ENCODE peak calls at places on chromosomes 5 and 9, in seven cellular contexts. M is left ventricle myocardium inferior, G is choroid plexus epithelial cell, S is GM12865, I is mammary epithelial cell, U is cardiac fibroblast, R is epithelial cell of esophagus. Q is an unnamed sample.

GRCh38 chr5:140346348-140347221 is at the start of gene HBEGF:
- DNase-seq in M (peak), G (peak), S (peak), I (peak), U (peak), R (peak), Q (peak)

GRCh38 chr9:93114169-93114983 is 18.4 kb downstream of the CARD19 start:
- DNase-seq in M (peak), G (no peak), S (no peak), I (no peak), U (no peak), R (no peak), Q (no peak)

GRCh38 chr5:58393716-58394115 is 66.2 kb downstream of the PLK2 start:
- DNase-seq in M (no peak), G (no peak), S (no peak), I (no peak), U (no peak), R (no peak), Q (no peak)

GRCh38 chr5:87076411-87076810 is 191.3 kb upstream of the RASA1 start:
- DNase-seq in M (no peak), G (no peak), S (no peak), I (no peak), U (no peak), R (no peak), Q (no peak)

GRCh38 chr5:147996379-147996778 is 67.4 kb upstream of the SPINK5 start:
- DNase-seq in M (no peak), G (no peak), S (no peak), I (no peak), U (no peak), R (no peak), Q (no peak)

GRCh38 chr5:158435161-158435616 is 576.2 kb upstream of the CLINT1 start:
- DNase-seq in M (no peak), G (peak), S (peak), I (peak), U (no peak), R (peak), Q (no peak)

GRCh38 chr5:60102961-60103683 is 209.6 kb upstream of the PDE4D start:
- DNase-seq in M (no peak), G (peak), S (no peak), I (peak), U (peak), R (peak), Q (peak)

GRCh38 chr9:74173284-74173683 is 323.9 kb upstream of the RORB start:
- DNase-seq in M (no peak), G (no peak), S (no peak), I (no peak), U (no peak), R (no peak), Q (no peak)

GRCh38 chr5:136162001-136162400 is 29.4 kb downstream of the SMAD5 start:
- DNase-seq in M (no peak), G (no peak), S (no peak), I (no peak), U (no peak), R (no peak), Q (no peak)

GRCh38 chr9:89813482-89813881 is 208.7 kb downstream of the GADD45G start:
- DNase-seq in M (no peak), G (no peak), S (no peak), I (no peak), U (no peak), R (no peak), Q (no peak)

GRCh38 chr9:109903515-109904138 is 123.6 kb downstream of the PALM2AKAP2 start:
- DNase-seq in M (peak), G (peak), S (peak), I (peak), U (peak), R (peak), Q (peak)

GRCh38 chr5:56050566-56051292 is 56.0 kb upstream of the IL6ST start:
- DNase-seq in M (no peak), G (no peak), S (peak), I (no peak), U (no peak), R (no peak), Q (no peak)

GRCh38 chr9:117314021-117314420 is 100.8 kb downstream of the ASTN2 start:
- DNase-seq in M (no peak), G (no peak), S (no peak), I (no peak), U (no peak), R (no peak), Q (no peak)

GRCh38 chr5:155729684-155730059 is 597.3 kb upstream of the SGCD start:
- DNase-seq in M (peak), G (no peak), S (no peak), I (no peak), U (no peak), R (no peak), Q (no peak)

GRCh38 chr9:121564861-121565260 is 65.2 kb upstream of the GGTA1 start:
- DNase-seq in M (no peak), G (no peak), S (no peak), I (peak), U (no peak), R (peak), Q (no peak)

GRCh38 chr5:62375627-62376026 is 28.1 kb downstream of the DIMT1 start:
- DNase-seq in M (no peak), G (no peak), S (no peak), I (no peak), U (no peak), R (no peak), Q (no peak)

GRCh38 chr9:131585375-131585774 is 40.1 kb downstream of the PRRT1B start:
- DNase-seq in M (no peak), G (peak), S (peak), I (no peak), U (peak), R (no peak), Q (no peak)

GRCh38 chr5:39209924-39210323 is 9.4 kb downstream of the FYB1 start:
- DNase-seq in M (no peak), G (no peak), S (peak), I (no peak), U (no peak), R (no peak), Q (no peak)

GRCh38 chr5:52825826-52826225 is 38.1 kb downstream of the ITGA1 start:
- DNase-seq in M (no peak), G (no peak), S (peak), I (no peak), U (no peak), R (no peak), Q (no peak)

GRCh38 chr5:105430516-105430915 is 1867.9 kb upstream of the NUDT12 start:
- DNase-seq in M (no peak), G (no peak), S (no peak), I (no peak), U (no peak), R (no peak), Q (no peak)

GRCh38 chr9:16718952-16719351 is 151.5 kb downstream of the BNC2 start:
- DNase-seq in M (no peak), G (peak), S (no peak), I (no peak), U (peak), R (no peak), Q (peak)

GRCh38 chr5:92980491-92980890 is 600.5 kb downstream of the NR2F1-AS1 start:
- DNase-seq in M (no peak), G (no peak), S (no peak), I (peak), U (peak), R (peak), Q (peak)

GRCh38 chr9:127520941-127521918 is 69.9 kb downstream of the LRSAM1 start:
- DNase-seq in M (no peak), G (peak), S (no peak), I (no peak), U (peak), R (no peak), Q (peak)

GRCh38 chr9:112000743-112001142 is 104.1 kb downstream of the UGCG start:
- DNase-seq in M (no peak), G (no peak), S (no peak), I (no peak), U (no peak), R (no peak), Q (no peak)

GRCh38 chr9:99011161-99011709 is 67.5 kb downstream of the COL15A1 start:
- DNase-seq in M (no peak), G (peak), S (no peak), I (no peak), U (peak), R (no peak), Q (no peak)

GRCh38 chr9:77170991-77171699 is 6.2 kb upstream of the VPS13A start:
- DNase-seq in M (peak), G (no peak), S (no peak), I (no peak), U (no peak), R (no peak), Q (no peak)

GRCh38 chr5:64746446-64746845 is 22.0 kb downstream of the SREK1IP1 start:
- DNase-seq in M (no peak), G (no peak), S (no peak), I (peak), U (peak), R (peak), Q (no peak)

GRCh38 chr5:150078802-150079654 is 7.3 kb downstream of the CSF1R start:
- DNase-seq in M (no peak), G (no peak), S (no peak), I (no peak), U (no peak), R (no peak), Q (peak)

GRCh38 chr9:93111371-93112115 is 15.5 kb downstream of the CARD19 start:
- DNase-seq in M (peak), G (peak), S (no peak), I (peak), U (no peak), R (peak), Q (no peak)

GRCh38 chr9:75962186-75963036 is 71.9 kb downstream of the PCSK5 start:
- DNase-seq in M (peak), G (peak), S (no peak), I (no peak), U (no peak), R (peak), Q (no peak)

GRCh38 chr9:63817622-63818518 is 1467.1 kb downstream of the FOXD4L5 start:
- DNase-seq in M (peak), G (peak), S (peak), I (no peak), U (peak), R (no peak), Q (peak)

GRCh38 chr5:73605223-73606087 is 20.5 kb upstream of the ARHGEF28 start:
- DNase-seq in M (no peak), G (peak), S (no peak), I (peak), U (peak), R (peak), Q (peak)

GRCh38 chr9:23556459-23556858 is 269.6 kb downstream of the ELAVL2 start:
- DNase-seq in M (no peak), G (no peak), S (no peak), I (peak), U (no peak), R (no peak), Q (no peak)

GRCh38 chr5:126188804-126189203 is 234.4 kb upstream of the GRAMD2B start:
- DNase-seq in M (no peak), G (no peak), S (no peak), I (no peak), U (peak), R (peak), Q (peak)

DNA sequence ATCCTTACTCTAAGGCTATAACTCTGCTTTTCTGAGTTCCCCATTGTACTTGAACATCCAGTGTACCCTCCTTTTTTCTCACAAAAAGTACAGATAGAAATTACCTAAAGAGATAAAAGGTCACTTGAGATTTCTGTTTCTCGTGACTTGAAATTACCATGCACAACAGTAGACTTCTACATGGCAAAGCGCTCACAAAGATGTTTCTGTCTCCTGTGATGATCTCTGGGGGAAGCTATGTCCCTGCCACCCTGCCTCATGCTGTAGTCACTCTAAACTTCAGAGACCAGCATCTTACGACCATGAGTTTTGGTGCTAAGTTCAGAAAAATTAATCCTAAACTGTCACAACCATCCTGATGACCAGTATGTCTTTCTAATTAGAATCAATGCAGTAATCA is 36.2 kb downstream of the NFIB start:
- DNase-seq in M (no peak), G (no peak), S (no peak), I (no peak), U (peak), R (no peak), Q (peak)
- H3K4me3 ChIP-seq in M (peak), G (no peak), S (no peak), I (peak), U (no peak), R (no peak), Q (no peak)

DNA sequence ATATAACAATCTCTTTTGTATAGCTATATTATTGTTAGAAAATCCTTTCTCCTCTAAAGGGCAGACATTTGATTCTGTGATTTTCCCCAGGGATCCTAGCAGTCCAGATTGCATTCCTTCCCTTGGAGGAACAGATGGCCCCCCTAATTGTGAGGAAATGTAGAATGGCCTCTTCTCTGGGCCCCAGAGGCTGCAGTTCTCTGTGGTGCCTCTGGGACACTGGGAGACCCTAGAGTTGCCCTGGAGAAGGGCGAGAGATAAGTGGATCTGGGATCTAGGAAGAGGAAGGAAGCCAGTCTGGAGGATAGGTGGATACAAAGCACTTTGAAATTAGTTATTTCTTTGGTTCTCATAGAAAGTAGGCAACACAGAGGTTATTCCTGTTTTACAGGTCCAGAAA is 1.9 kb upstream of the HINT2 start:
- DNase-seq in M (no peak), G (no peak), S (no peak), I (no peak), U (no peak), R (no peak), Q (no peak)
- TF ChIP-seq CTCF in M (no peak), G (peak), S (peak), I (peak), U (no peak), R (no peak), Q (no peak)

GRCh38 chr5:7850241-7850532 is 746 bp downstream of the CFAP90 start:
- DNase-seq in M (no peak), G (no peak), S (no peak), I (no peak), U (no peak), R (no peak), Q (no peak)

GRCh38 chr5:7851617-7852289 is 820 bp upstream of the CFAP90 start:
- DNase-seq in M (no peak), G (no peak), S (no peak), I (no peak), U (no peak), R (no peak), Q (no peak)

GRCh38 chr5:7849531-7850240 is 1.2 kb downstream of the CFAP90 start:
- DNase-seq in M (no peak), G (no peak), S (no peak), I (no peak), U (no peak), R (peak), Q (no peak)

GRCh38 chr5:7851240-7851592 is 283 bp upstream of the CFAP90 start:
- DNase-seq in M (no peak), G (no peak), S (no peak), I (no peak), U (no peak), R (no peak), Q (no peak)

DNA sequence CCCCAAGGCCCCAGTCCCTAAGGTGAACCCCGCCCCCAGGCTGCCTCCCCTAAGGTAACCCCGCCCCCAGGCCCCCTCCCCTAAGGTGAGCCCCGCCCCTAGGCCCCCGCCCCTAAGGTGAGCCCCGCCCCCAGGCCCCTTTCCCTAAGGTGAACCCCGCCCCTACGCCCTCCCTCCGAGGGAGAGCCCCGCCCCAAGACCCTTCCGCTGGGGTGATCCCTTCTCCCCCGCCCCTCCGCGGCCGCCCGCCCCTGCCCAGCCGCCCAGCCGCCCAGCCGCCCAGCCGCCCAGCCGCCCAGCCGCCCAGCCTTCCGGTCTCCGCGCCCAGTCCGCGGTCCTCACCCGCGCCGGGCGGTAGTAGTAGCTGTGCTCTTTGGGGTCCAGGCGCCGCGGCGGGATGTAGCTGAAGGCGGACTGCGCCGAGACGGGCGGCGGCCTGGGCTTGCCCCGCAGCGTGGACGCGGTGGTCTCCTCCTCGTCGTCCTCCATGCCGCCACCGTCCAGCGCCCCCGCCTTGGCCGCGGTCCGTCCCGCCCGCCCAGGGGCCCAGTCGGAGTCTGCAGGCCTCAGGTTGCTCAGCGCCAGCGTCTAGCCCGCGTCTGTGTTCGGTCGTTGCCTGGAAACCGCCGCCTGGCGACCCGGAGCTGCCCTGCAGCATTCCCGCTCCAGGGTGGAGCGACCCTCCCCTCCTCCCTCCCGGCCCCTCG is at the start of gene CFAP90:
- DNase-seq in M (peak), G (peak), S (no peak), I (no peak), U (peak), R (peak), Q (peak)
- H3K4me3 ChIP-seq in M (peak), G (peak), S (no peak), I (peak), U (peak), R (peak), Q (peak)

GRCh38 chr9:3321186-3321585 is 204.6 kb downstream of the RFX3 start:
- DNase-seq in M (no peak), G (no peak), S (no peak), I (no peak), U (no peak), R (no peak), Q (no peak)
- TF ChIP-seq CTCF in M (no peak), G (no peak), S (no peak), I (no peak), U (no peak), R (no peak), Q (no peak)

Q was measured in foreskin fibroblast.